ENCODE peak calls at places on chromosomes 16 and 17, in ten cellular contexts. O, T, A, S, H, E, L, N, Q and G are unnamed samples.

GRCh38 chr16:15897834-15898254 is 9.4 kb upstream of the CEP20 start:
- DNase-seq in S (no peak), E (no peak), N (no peak), T (no peak), H (no peak), L (no peak), O (peak; percentile 79), Q (no peak), A (no peak), G (no peak)

GRCh38 chr16:85173981-85174751 is 61.9 kb upstream of the CIBAR2 start:
- DNase-seq in O (peak; percentile 89), Q (peak; percentile 70), A (peak; percentile 51), E (no peak), N (no peak), L (no peak), H (no peak), T (no peak), S (peak; percentile 34), G (peak; percentile 77)

GRCh38 chr16:67546761-67547422 is 15.4 kb upstream of the CTCF start:
- DNase-seq in O (peak; percentile 57), S (peak; percentile 90), N (peak; percentile 78), T (no peak), L (peak; percentile 67), E (peak; percentile 72), A (peak; percentile 75), Q (peak; percentile 95), H (peak; percentile 66), G (peak; percentile 77)

GRCh38 chr16:67464565-67464964 is 16.4 kb downstream of the ATP6V0D1 start:
- DNase-seq in T (no peak), A (no peak), Q (no peak), H (peak; percentile 55), E (no peak), S (no peak), L (no peak), O (no peak), N (no peak), G (no peak)

GRCh38 chr16:2276501-2277195 is 8.7 kb upstream of the RNPS1 start:
- DNase-seq in S (no peak), T (no peak), N (no peak), H (no peak), O (no peak), Q (peak; percentile 43), L (no peak), A (no peak), E (no peak), G (no peak)

GRCh38 chr17:66469890-66470289 is 167.5 kb downstream of the PRKCA start:
- DNase-seq in N (no peak), S (no peak), O (no peak), L (no peak), A (no peak), Q (no peak), T (no peak), E (no peak), H (no peak), G (no peak)

GRCh38 chr16:20614201-20615141 is 38.3 kb upstream of the ACSM2B start:
- DNase-seq in E (no peak), Q (no peak), L (no peak), A (no peak), T (no peak), H (no peak), S (no peak), N (no peak), O (no peak), G (no peak)

GRCh38 chr17:42116705-42117396 is 4.3 kb downstream of the KAT2A start:
- DNase-seq in Q (peak; percentile 97), E (peak; percentile 85), T (peak; percentile 62), O (peak; percentile 79), H (peak; percentile 74), S (peak; percentile 90), A (peak; percentile 66), N (peak; percentile 80), L (peak; percentile 67), G (peak; percentile 64)

GRCh38 chr16:67435758-67436164 is 4.8 kb downstream of the HSD11B2 start:
- DNase-seq in O (no peak), L (no peak), S (no peak), T (no peak), Q (no peak), N (no peak), E (no peak), A (no peak), H (no peak), G (no peak)

GRCh38 chr16:30697264-30698138 is 1.5 kb upstream of the SRCAP start:
- DNase-seq in Q (no peak), A (no peak), L (no peak), S (no peak), T (no peak), O (peak; percentile 94), N (no peak), H (peak; percentile 98), E (no peak), G (peak; percentile 97)

GRCh38 chr17:42531455-42532354 is 4.3 kb upstream of the NAGLU start:
- DNase-seq in H (peak; percentile 68), L (no peak), E (no peak), A (peak; percentile 55), T (no peak), Q (peak; percentile 91), O (peak; percentile 34), S (peak; percentile 76), N (peak; percentile 72), G (no peak)

GRCh38 chr17:80105762-80106161 is 4.4 kb downstream of the GAA start:
- DNase-seq in S (peak; percentile 37), T (no peak), Q (no peak), H (peak; percentile 18), E (no peak), A (no peak), O (peak; percentile 21), L (no peak), N (no peak), G (no peak)

DNA sequence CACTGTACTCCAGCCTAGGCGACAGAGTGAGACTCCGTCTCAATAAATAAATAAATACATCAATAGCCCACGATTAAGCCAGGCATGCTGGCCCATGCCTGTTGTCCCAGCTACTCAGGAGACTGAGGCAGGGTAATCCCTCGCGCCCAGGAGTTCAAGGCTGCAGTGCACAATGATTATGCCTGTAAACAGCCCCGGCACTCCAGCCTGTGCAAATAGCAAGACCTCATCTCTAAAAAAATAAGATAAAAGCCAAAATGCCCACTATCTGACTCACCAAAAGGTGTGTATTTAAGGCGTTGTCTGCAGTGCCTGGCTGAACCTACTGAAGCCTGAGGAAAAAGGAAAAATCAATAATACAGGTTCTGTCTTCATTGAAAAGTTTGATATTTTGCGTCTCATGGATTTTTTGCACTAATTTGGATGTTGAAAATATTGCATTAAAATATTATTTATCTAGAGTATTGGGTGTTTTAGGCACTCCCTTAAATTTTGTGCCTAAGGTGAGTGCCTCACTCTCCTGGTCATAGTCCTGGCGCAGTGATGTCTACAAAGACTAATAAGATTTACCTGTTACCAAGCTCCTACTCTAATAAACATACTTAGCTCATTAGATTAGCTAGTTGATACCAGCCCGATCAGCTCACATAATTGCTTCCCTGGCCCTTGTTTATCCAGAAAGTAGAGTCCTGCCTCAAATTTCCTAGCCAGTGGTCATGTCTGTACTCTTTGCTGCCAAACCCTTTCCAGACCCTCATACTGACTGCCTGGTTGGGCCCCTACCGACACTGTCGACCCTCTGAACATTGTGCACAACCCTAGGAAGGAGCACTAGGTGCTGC is 24.7 kb upstream of the TOB1 start:
- DNase-seq in L (no peak), T (no peak), E (no peak), Q (no peak), N (no peak), O (no peak), H (no peak), A (peak; percentile 35), S (no peak), G (peak; percentile 28)
- H3K27ac ChIP-seq in L (no peak overlapping the region), T (no peak overlapping the region), E (no peak overlapping the region), Q (no peak overlapping the region), N (no peak overlapping the region), O (no peak overlapping the region), H (no peak overlapping the region), A (peak overlapping the region; percentile 79), S (no peak overlapping the region), G (peak overlapping the region; percentile 51)

GRCh38 chr17:75525806-75526554 is 483 bp downstream of the LLGL2 start:
- DNase-seq in N (no peak), Q (peak; percentile 87), A (peak; percentile 45), O (no peak), H (no peak), E (no peak), S (peak; percentile 45), L (peak; percentile 41), T (no peak), G (no peak)
- H3K27ac ChIP-seq in N (peak overlapping the region; percentile 82), Q (no peak overlapping the region), A (peak overlapping the region; percentile 55), O (no peak overlapping the region), H (peak overlapping the region; percentile 30), E (peak overlapping the region; percentile 78), S (peak overlapping the region; percentile 87), L (no peak overlapping the region), T (no peak overlapping the region), G (peak overlapping the region; percentile 78)

GRCh38 chr17:43556292-43556691 is 10.2 kb upstream of the ETV4 start:
- DNase-seq in Q (peak; percentile 55), N (no peak), L (no peak), S (peak; percentile 79), H (no peak), T (no peak), O (peak; percentile 29), A (peak; percentile 76), E (no peak), G (peak; percentile 71)
- H3K27ac ChIP-seq in Q (no peak overlapping the region), N (no peak overlapping the region), L (no peak overlapping the region), S (peak overlapping the region; percentile 50), H (no peak overlapping the region), T (no peak overlapping the region), O (no peak overlapping the region), A (peak overlapping the region; percentile 81), E (no peak overlapping the region), G (peak overlapping the region; percentile 30)

GRCh38 chr17:81402530-81402941 is 7.3 kb downstream of the BAHCC1 start:
- DNase-seq in N (peak; percentile 60), Q (no peak), T (no peak), E (no peak), S (no peak), H (no peak), O (no peak), L (no peak), A (no peak), G (no peak)
- H3K27ac ChIP-seq in N (peak overlapping the region; percentile 100), Q (peak overlapping the region; percentile 17), T (no peak overlapping the region), E (peak overlapping the region; percentile 97), S (peak overlapping the region; percentile 95), H (no peak overlapping the region), O (peak overlapping the region; percentile 49), L (no peak overlapping the region), A (no peak overlapping the region), G (peak overlapping the region; percentile 94)

GRCh38 chr17:8960325-8961144 is 5.0 kb downstream of the PIK3R5 start:
- DNase-seq in T (no peak), O (no peak), H (no peak), N (no peak), A (no peak), L (no peak), S (no peak), E (no peak), Q (peak; percentile 65), G (no peak)
- H3K27ac ChIP-seq in T (no peak overlapping the region), O (no peak overlapping the region), H (no peak overlapping the region), N (no peak overlapping the region), A (no peak overlapping the region), L (no peak overlapping the region), S (no peak overlapping the region), E (no peak overlapping the region), Q (no peak overlapping the region), G (no peak overlapping the region)